ENCODE peak calls at places on chromosomes 13 and 19, in nine cellular contexts. T is WERI-Rb-1, U is fibroblast of lung, L is psoas muscle, Z is astrocyte, H is upper lobe of left lung, V is heart right ventricle, P is lung, F is neural progenitor cell. C is an unnamed sample.

GRCh38 chr19:17235618-17236413 is 9.8 kb downstream of the OCEL1 start:
- DNase-seq in T (peak; percentile 79), U (peak; percentile 72), L (peak; percentile 86), Z (peak; percentile 68), H (peak; percentile 77), V (peak; percentile 77), P (peak; percentile 67), F (peak; percentile 91), C (peak; percentile 72)

GRCh38 chr19:51097166-51097736 is 11.0 kb downstream of the CTU1 start:
- DNase-seq in T (peak; percentile 69), U (peak; percentile 51), L (peak; percentile 74), Z (peak; percentile 14), H (peak; percentile 81), V (peak; percentile 77), P (peak; percentile 68), F (peak; percentile 70), C (peak; percentile 61)

GRCh38 chr13:86856996-86857395 is 814.2 kb upstream of the SLITRK5 start:
- DNase-seq in T (no peak), U (peak; percentile 59), L (no peak), Z (peak; percentile 39), H (no peak), V (no peak), P (no peak), F (no peak), C (no peak)

GRCh38 chr19:10018219-10018618 is 4.9 kb downstream of the RDH8 start:
- DNase-seq in T (no peak), U (peak; percentile 36), L (no peak), Z (peak; percentile 37), H (no peak), V (no peak), P (no peak), F (no peak), C (no peak)

GRCh38 chr13:31980842-31981241 is 50.7 kb upstream of the FRY start:
- DNase-seq in T (no peak), U (no peak), L (no peak), Z (no peak), H (no peak), V (no peak), P (no peak), F (no peak), C (no peak)

GRCh38 chr13:22063416-22064124 is 392.7 kb downstream of the FGF9 start:
- DNase-seq in T (no peak), U (no peak), L (no peak), Z (no peak), H (no peak), V (no peak), P (no peak), F (no peak), C (no peak)

GRCh38 chr13:39612023-39612637 is 9.1 kb upstream of the LHFPL6 start:
- DNase-seq in T (peak; percentile 46), U (peak; percentile 83), L (no peak), Z (peak; percentile 58), H (peak; percentile 64), V (no peak), P (peak; percentile 67), F (peak; percentile 82), C (peak; percentile 49)

GRCh38 chr19:35903550-35904179 is 1.3 kb downstream of the HCST start:
- DNase-seq in T (no peak), U (peak; percentile 51), L (peak; percentile 85), Z (peak; percentile 64), H (peak; percentile 93), V (peak; percentile 70), P (peak; percentile 77), F (peak; percentile 69), C (peak; percentile 76)

GRCh38 chr13:50693755-50694154 is 149.7 kb downstream of the DLEU7 start:
- DNase-seq in T (no peak), U (no peak), L (no peak), Z (peak; percentile 72), H (peak; percentile 33), V (peak; percentile 62), P (peak; percentile 38), F (peak; percentile 37), C (no peak)

GRCh38 chr19:47006496-47006895 is 13.1 kb upstream of the NPAS1 start:
- DNase-seq in T (no peak), U (no peak), L (no peak), Z (no peak), H (no peak), V (no peak), P (no peak), F (no peak), C (no peak)

GRCh38 chr19:2186071-2186846 is 22.5 kb downstream of the DOT1L start:
- DNase-seq in T (no peak), U (peak; percentile 96), L (peak; percentile 96), Z (peak; percentile 95), H (peak; percentile 83), V (peak; percentile 85), P (peak; percentile 79), F (peak; percentile 39), C (no peak)

GRCh38 chr13:45015300-45015699 is 26.0 kb downstream of the GPALPP1 start:
- DNase-seq in T (no peak), U (no peak), L (no peak), Z (peak; percentile 15), H (no peak), V (no peak), P (no peak), F (no peak), C (no peak)

GRCh38 chr19:6229216-6229913 is 50.4 kb downstream of the MLLT1 start:
- DNase-seq in T (no peak), U (no peak), L (peak; percentile 30), Z (no peak), H (no peak), V (no peak), P (no peak), F (no peak), C (no peak)

GRCh38 chr19:54523403-54523802 is 20.8 kb downstream of the LAIR2 start:
- DNase-seq in T (no peak), U (no peak), L (no peak), Z (no peak), H (no peak), V (no peak), P (no peak), F (no peak), C (no peak)

GRCh38 chr19:16153582-16154336 is 10.3 kb downstream of the HSH2D start:
- DNase-seq in T (no peak), U (no peak), L (no peak), Z (no peak), H (no peak), V (no peak), P (no peak), F (peak; percentile 46), C (no peak)

GRCh38 chr13:90055760-90056159 is 1291.7 kb upstream of the MIR17HG start:
- DNase-seq in T (no peak), U (no peak), L (no peak), Z (no peak), H (no peak), V (no peak), P (no peak), F (no peak), C (no peak)

GRCh38 chr13:40047322-40047771 is 391.9 kb downstream of the COG6 start:
- DNase-seq in T (no peak), U (no peak), L (no peak), Z (no peak), H (no peak), V (no peak), P (no peak), F (no peak), C (no peak)

GRCh38 chr19:38682872-38683392 is 35.5 kb downstream of the ACTN4 start:
- DNase-seq in T (no peak), U (no peak), L (no peak), Z (no peak), H (no peak), V (no peak), P (no peak), F (no peak), C (no peak)
- H3K27ac ChIP-seq in T (peak overlapping the region; percentile 87), U (peak overlapping the region; percentile 93), L (peak overlapping the region; percentile 98), Z (peak overlapping the region; percentile 100), H (peak overlapping the region; percentile 93), V (peak overlapping the region; percentile 92), P (peak overlapping the region; percentile 95), F (peak overlapping the region; percentile 55), C (no peak overlapping the region)

GRCh38 chr19:34555447-34555846 is 73.9 kb downstream of the WTIP start:
- DNase-seq in T (peak; percentile 43), U (peak; percentile 1), L (no peak), Z (no peak), H (no peak), V (no peak), P (no peak), F (peak; percentile 33), C (no peak)

GRCh38 chr19:34560229-34560628 is 78.7 kb downstream of the WTIP start:
- DNase-seq in T (no peak), U (no peak), L (no peak), Z (no peak), H (no peak), V (no peak), P (no peak), F (no peak), C (no peak)

GRCh38 chr19:34559045-34559444 is 77.5 kb downstream of the WTIP start:
- DNase-seq in T (no peak), U (no peak), L (no peak), Z (no peak), H (no peak), V (no peak), P (no peak), F (no peak), C (no peak)

DNA sequence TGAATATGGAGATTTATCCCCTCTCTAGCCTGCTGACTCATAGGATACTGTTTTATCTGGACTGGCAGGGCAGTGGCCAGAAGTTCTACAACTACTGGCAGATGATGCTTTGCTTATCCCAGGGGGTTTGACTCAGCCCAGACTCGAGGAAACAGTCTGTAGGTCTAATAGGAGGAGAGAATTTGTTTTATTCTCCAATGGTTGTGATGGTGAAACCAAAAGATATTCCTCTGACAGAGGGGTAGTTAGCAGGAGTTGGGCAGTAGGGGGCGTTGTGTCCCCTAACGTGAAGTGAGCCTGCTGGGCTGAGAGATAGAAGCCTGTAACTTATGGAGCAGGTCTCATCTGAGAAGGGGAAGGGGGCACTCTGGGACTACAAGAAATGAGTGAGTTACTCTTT is 74.9 kb downstream of the WTIP start:
- DNase-seq in T (peak; percentile 56), U (no peak), L (no peak), Z (no peak), H (no peak), V (no peak), P (no peak), F (peak; percentile 65), C (no peak)
- TF ChIP-seq CTCF in T (peak; percentile 64), U (peak; percentile 26), L (peak; percentile 27), Z (no peak), H (no peak), V (peak; percentile 56), P (no peak), F (peak; percentile 74), C (no peak)

DNA sequence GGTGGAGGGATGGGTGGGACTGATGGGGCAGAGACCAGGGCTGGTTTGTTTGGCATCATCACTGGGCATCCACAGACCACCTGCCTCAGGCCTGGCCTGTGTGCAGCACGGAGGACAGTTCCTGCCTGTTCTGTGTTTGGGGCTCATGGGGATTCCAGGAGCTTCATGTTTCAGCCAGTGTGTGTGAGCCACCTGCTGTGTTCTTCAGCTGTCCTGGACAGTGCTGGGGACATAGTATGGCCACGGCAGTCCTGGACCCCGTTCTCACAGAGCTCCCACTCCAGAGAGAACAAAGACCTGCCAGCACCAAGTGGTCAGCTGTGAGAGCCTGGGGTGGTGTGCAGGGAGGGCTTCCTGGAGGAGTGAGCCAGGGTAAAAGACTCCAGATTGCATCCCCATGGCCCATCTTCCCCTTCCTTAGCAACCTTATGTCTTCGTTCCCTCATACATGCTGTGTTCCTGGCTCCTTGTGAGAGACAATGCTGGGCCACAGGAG is 2.0 kb upstream of the CCDC97 start:
- DNase-seq in T (no peak), U (no peak), L (no peak), Z (no peak), H (no peak), V (no peak), P (no peak), F (no peak), C (no peak)
- H3K27ac ChIP-seq in T (peak overlapping the region; percentile 75), U (peak overlapping the region; percentile 35), L (peak overlapping the region; percentile 93), Z (peak overlapping the region; percentile 93), H (peak overlapping the region; percentile 93), V (peak overlapping the region; percentile 74), P (peak overlapping the region; percentile 29), F (peak overlapping the region; percentile 85), C (peak overlapping the region; percentile 97)

GRCh38 chr13:30932481-30933333 is at the start of gene TEX26:
- DNase-seq in T (no peak), U (peak; percentile 30), L (peak; percentile 59), Z (peak; percentile 18), H (no peak), V (peak; percentile 29), P (no peak), F (peak; percentile 90), C (no peak)
- TF ChIP-seq CTCF in T (no peak), U (no peak), L (no peak), Z (no peak), H (no peak), V (no peak), P (no peak), F (peak; percentile 29), C (no peak)